ENCODE peak calls at places on chromosomes 7 and 10, in ten cellular contexts. W is fibroblast of pulmonary artery; H is dorsolateral prefrontal cortex; O is adrenal gland; S is A549; E is neural crest cell; X is GM10248; C is RWPE1; I is suprapubic skin; V is activated CD8-positive, alpha-beta T cell treated with anti-CD3 and anti-CD28 coated beads for 36 hours. U is an unnamed sample.

GRCh38 chr10:96719850-96720421 is 378 bp downstream of the PIK3AP1 start:
- DNase-seq in W (no peak), I (peak), H (no peak), X (peak), C (no peak), E (peak), O (peak), V (peak), S (peak), U (peak)

GRCh38 chr10:74922921-74923320 is 96.5 kb downstream of the KAT6B start:
- DNase-seq in V (no peak), C (peak), E (no peak), S (no peak), H (no peak), O (no peak), W (no peak), X (no peak), I (no peak), U (no peak)

GRCh38 chr7:114086906-114087651 is 168.3 kb upstream of the PPP1R3A start:
- DNase-seq in V (no peak), I (peak), H (no peak), C (no peak), E (peak), O (peak), W (peak), S (peak), X (peak), U (no peak)

GRCh38 chr10:3945026-3945425 is 160.0 kb upstream of the KLF6 start:
- DNase-seq in S (no peak), V (no peak), H (no peak), W (no peak), X (no peak), E (no peak), I (no peak), C (no peak), O (no peak), U (no peak)

GRCh38 chr7:29623976-29624375 is 60.3 kb downstream of the PRR15 start:
- DNase-seq in W (no peak), X (no peak), E (no peak), C (peak), H (no peak), V (no peak), I (no peak), S (no peak), O (no peak), U (no peak)

GRCh38 chr7:67462781-67463191 is 466.2 kb downstream of the TYW1 start:
- DNase-seq in S (no peak), V (no peak), H (peak), E (peak), C (no peak), W (no peak), O (peak), I (no peak), X (no peak), U (no peak)

GRCh38 chr7:17787257-17787656 is 153.0 kb downstream of the SNX13 start:
- DNase-seq in V (no peak), C (peak), X (no peak), S (no peak), O (no peak), H (no peak), E (no peak), W (no peak), I (no peak), U (no peak)

GRCh38 chr10:62083868-62084267 is 182.4 kb downstream of the ARID5B start:
- DNase-seq in S (no peak), W (peak), X (no peak), I (no peak), O (peak), C (peak), H (no peak), E (no peak), V (no peak), U (no peak)

GRCh38 chr7:105388373-105389089 is at the start of gene SRPK2:
- DNase-seq in C (peak), O (peak), W (peak), I (peak), H (peak), S (peak), E (peak), V (peak), X (peak), U (no peak)

GRCh38 chr7:2100278-2101205 is 132.2 kb downstream of the MAD1L1 start:
- DNase-seq in S (no peak), C (no peak), E (no peak), W (no peak), O (peak), V (peak), H (peak), I (no peak), X (peak), U (no peak)

GRCh38 chr10:75211007-75211735 is 575 bp downstream of the VDAC2 start:
- DNase-seq in O (peak), I (no peak), V (peak), W (peak), E (no peak), X (no peak), H (no peak), S (no peak), C (peak), U (no peak)

GRCh38 chr10:44636625-44637024 is 251.7 kb upstream of the CXCL12 start:
- DNase-seq in I (no peak), E (no peak), O (no peak), H (no peak), X (no peak), V (no peak), C (no peak), S (no peak), W (no peak), U (no peak)

GRCh38 chr10:102673961-102674511 is 29.8 kb downstream of the TRIM8 start:
- DNase-seq in H (peak), W (peak), E (peak), V (peak), X (peak), S (no peak), O (peak), I (no peak), C (peak), U (peak)

GRCh38 chr7:104264281-104264680 is 56.5 kb upstream of the ORC5 start:
- DNase-seq in E (no peak), S (no peak), O (no peak), C (peak), I (no peak), X (no peak), W (peak), H (no peak), V (no peak), U (no peak)

GRCh38 chr7:82810558-82811259 is 352.0 kb downstream of the PCLO start:
- DNase-seq in E (peak), W (peak), S (peak), H (peak), I (no peak), X (peak), O (no peak), V (peak), C (peak), U (no peak)

GRCh38 chr7:135169141-135169935 is 1.2 kb downstream of the CYREN start:
- DNase-seq in O (no peak), C (peak), V (peak), E (no peak), I (no peak), W (peak), S (peak), H (no peak), X (peak), U (no peak)

GRCh38 chr7:2967238-2967637 is 76.4 kb downstream of the CARD11 start:
- DNase-seq in X (no peak), C (no peak), V (no peak), E (no peak), W (no peak), I (peak), S (no peak), H (no peak), O (peak), U (no peak)

GRCh38 chr7:22858640-22859561 is 36.3 kb upstream of the TOMM7 start:
- DNase-seq in E (no peak), O (peak), I (no peak), W (peak), V (peak), X (no peak), H (no peak), C (peak), S (peak), U (no peak)

GRCh38 chr7:39527296-39527695 is 38.9 kb upstream of the YAE1 start:
- DNase-seq in S (no peak), I (no peak), O (no peak), X (no peak), H (no peak), E (no peak), W (peak), C (no peak), V (no peak), U (no peak)

GRCh38 chr10:102435529-102436233 is 3.3 kb upstream of the CUEDC2 start:
- DNase-seq in I (no peak), W (peak), X (peak), S (no peak), O (no peak), E (no peak), H (no peak), C (no peak), V (peak), U (no peak)

GRCh38 chr7:28718523-28718922 is 239.6 kb downstream of the TRIL start:
- DNase-seq in O (no peak), V (no peak), X (no peak), W (no peak), E (no peak), I (no peak), H (no peak), C (no peak), S (no peak), U (no peak)

GRCh38 chr10:3446233-3446632 is 273.7 kb upstream of the PITRM1 start:
- DNase-seq in E (no peak), W (no peak), H (no peak), O (no peak), X (no peak), V (no peak), S (no peak), C (no peak), I (no peak), U (no peak)

GRCh38 chr7:7438851-7439250 is 96.8 kb downstream of the COL28A1 start:
- DNase-seq in E (no peak), O (no peak), H (no peak), C (peak), S (peak), W (peak), X (no peak), I (no peak), V (no peak), U (no peak)

GRCh38 chr10:33103980-33104379 is 145.9 kb upstream of the ITGB1 start:
- DNase-seq in V (no peak), X (no peak), I (no peak), W (no peak), C (no peak), O (no peak), E (no peak), S (no peak), H (no peak), U (no peak)

GRCh38 chr7:104960741-104961479 is 53.1 kb upstream of the KMT2E start:
- DNase-seq in C (no peak), S (no peak), H (no peak), E (no peak), O (peak), V (no peak), X (peak), W (peak), I (no peak), U (peak)

GRCh38 chr10:124106241-124106905 is 13.0 kb upstream of the CHST15 start:
- DNase-seq in E (no peak), S (peak), O (peak), W (peak), V (no peak), I (no peak), C (peak), H (no peak), X (peak), U (peak)

GRCh38 chr10:75197906-75198305 is 12.7 kb upstream of the VDAC2 start:
- DNase-seq in I (peak), V (no peak), O (peak), X (no peak), H (no peak), W (no peak), C (no peak), E (no peak), S (no peak), U (no peak)

GRCh38 chr7:27143022-27143949 is at the start of gene HOXA5:
- DNase-seq in I (peak), O (peak), S (peak), W (peak), X (no peak), V (no peak), C (peak), E (peak), H (no peak), U (peak)

GRCh38 chr10:20582041-20582440 is 315.1 kb downstream of the NEBL start:
- DNase-seq in X (no peak), E (no peak), S (no peak), H (no peak), I (no peak), C (no peak), V (no peak), W (no peak), O (no peak), U (no peak)

GRCh38 chr7:27997188-27997707 is 183.3 kb downstream of the JAZF1 start:
- DNase-seq in H (no peak), C (no peak), E (no peak), X (no peak), I (no peak), S (no peak), V (no peak), O (no peak), W (no peak), U (no peak)

GRCh38 chr7:135510603-135511183 is 791 bp upstream of the CNOT4 start:
- DNase-seq in C (peak), O (no peak), X (no peak), S (peak), V (peak), I (no peak), W (peak), E (peak), H (no peak), U (no peak)

GRCh38 chr10:116466715-116467422 is 39.2 kb downstream of the PNLIPRP3 start:
- DNase-seq in V (no peak), W (no peak), O (no peak), S (no peak), X (no peak), C (no peak), H (no peak), I (no peak), E (no peak), U (no peak)

GRCh38 chr10:116469437-116469836 is 41.8 kb downstream of the PNLIPRP3 start:
- DNase-seq in W (no peak), I (no peak), O (no peak), V (no peak), E (no peak), C (no peak), S (no peak), H (no peak), X (no peak), U (no peak)

GRCh38 chr10:116472874-116473273 is 45.2 kb downstream of the PNLIPRP3 start:
- DNase-seq in V (no peak), S (no peak), I (no peak), H (no peak), C (no peak), E (no peak), O (no peak), W (no peak), X (no peak), U (no peak)

GRCh38 chr10:116470071-116470470 is 42.4 kb downstream of the PNLIPRP3 start:
- DNase-seq in I (no peak), C (no peak), X (no peak), S (no peak), W (no peak), H (no peak), O (no peak), E (no peak), V (no peak), U (no peak)

GRCh38 chr10:116470768-116471415 is 43.2 kb downstream of the PNLIPRP3 start:
- DNase-seq in W (no peak), S (peak), C (peak), X (no peak), H (no peak), O (no peak), V (no peak), I (no peak), E (no peak), U (no peak)
- TF ChIP-seq CTCF in W (no peak), S (peak), C (no peak), X (no peak), H (no peak), O (no peak), V (no peak), I (no peak), E (peak), U (peak)

GRCh38 chr7:129882531-129882930 is 70.2 kb downstream of the UBE2H start:
- DNase-seq in E (no peak), O (no peak), S (no peak), C (no peak), W (no peak), H (no peak), V (no peak), X (no peak), I (no peak), U (no peak)
- TF ChIP-seq CTCF in E (no peak), O (no peak), S (no peak), C (no peak), W (no peak), H (no peak), V (no peak), X (no peak), I (no peak), U (no peak)

GRCh38 chr7:42745357-42746022 is 166.4 kb downstream of the C7orf25 start:
- DNase-seq in S (peak), O (no peak), V (peak), H (no peak), I (no peak), C (no peak), W (peak), E (peak), X (no peak), U (no peak)
- TF ChIP-seq CTCF in S (peak), O (no peak), V (peak), H (no peak), I (no peak), C (peak), W (peak), E (peak), X (peak), U (peak)

DNA sequence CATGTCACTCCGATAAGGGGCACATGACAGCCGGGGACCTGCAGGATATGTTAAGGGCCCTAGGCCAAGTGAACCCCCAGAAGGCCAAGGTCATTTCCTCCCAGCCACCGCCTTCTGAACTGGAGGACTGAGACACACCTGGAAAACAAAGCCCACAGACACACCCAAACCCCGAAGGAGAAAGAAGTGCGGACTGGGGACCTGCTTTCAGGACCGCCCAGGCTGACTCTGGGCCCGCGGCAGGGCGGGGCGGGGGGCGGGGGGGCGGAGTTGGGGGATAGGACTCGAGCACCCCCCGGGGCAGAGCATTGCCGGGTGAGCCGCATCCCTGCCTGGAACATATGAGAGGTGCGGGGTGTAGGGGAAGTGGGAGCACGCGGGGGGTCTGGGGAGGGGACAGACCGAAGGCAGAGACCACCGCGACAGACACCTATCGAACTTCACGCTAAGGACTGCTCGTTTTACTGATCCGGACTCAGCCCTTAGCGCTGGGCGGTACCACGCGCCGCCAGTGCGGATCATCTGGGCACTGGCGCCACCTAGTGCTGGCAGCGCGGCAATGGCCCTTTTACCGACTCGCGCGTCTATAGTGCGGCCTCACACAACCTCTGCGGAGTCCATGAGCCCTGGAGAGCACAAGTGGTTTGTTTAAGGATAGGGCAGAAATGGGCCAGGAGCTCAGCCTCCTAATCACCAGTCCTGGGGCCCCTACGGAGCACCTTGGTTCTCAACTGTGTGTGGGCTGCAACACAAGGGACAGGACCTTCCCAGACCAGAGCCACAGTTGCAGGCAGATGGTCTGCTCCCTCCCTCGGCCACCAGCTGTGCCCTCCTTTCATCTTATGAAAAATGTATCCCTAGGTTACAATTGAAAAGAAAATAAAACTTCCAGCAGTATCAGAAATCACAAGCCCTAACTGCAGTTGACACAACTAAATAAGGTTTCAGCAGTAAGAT is 157.6 kb downstream of the HERPUD2 start:
- DNase-seq in V (peak), X (peak), O (peak), C (peak), W (peak), E (peak), I (peak), H (peak), S (peak), U (peak)
- TF ChIP-seq CTCF in V (peak), X (peak), O (peak), C (peak), W (peak), E (peak), I (peak), H (peak), S (peak), U (peak)

GRCh38 chr7:91288208-91288824 is 24.1 kb downstream of the FZD1 start:
- DNase-seq in V (peak), H (no peak), S (no peak), W (peak), I (no peak), X (peak), C (no peak), E (peak), O (peak), U (no peak)
- TF ChIP-seq CTCF in V (no peak), H (peak), S (peak), W (peak), I (no peak), X (peak), C (no peak), E (peak), O (peak), U (peak)

GRCh38 chr10:100009793-100010676 is at the start of gene DNMBP:
- DNase-seq in I (peak), C (peak), X (peak), V (peak), W (peak), H (peak), S (peak), O (peak), E (peak), U (peak)

GRCh38 chr10:100008142-100008522 is 1.6 kb downstream of the DNMBP start:
- DNase-seq in X (no peak), W (peak), S (no peak), E (no peak), V (no peak), H (no peak), I (no peak), O (peak), C (no peak), U (no peak)

GRCh38 chr10:100008708-100009282 is 952 bp downstream of the DNMBP start:
- DNase-seq in I (no peak), E (no peak), C (peak), O (no peak), V (no peak), H (no peak), W (no peak), S (no peak), X (no peak), U (no peak)

GRCh38 chr10:100007239-100008141 is 2.3 kb downstream of the DNMBP start:
- DNase-seq in E (no peak), I (no peak), X (no peak), H (no peak), W (no peak), O (no peak), S (no peak), C (no peak), V (no peak), U (no peak)

GRCh38 chr10:100009283-100009792 is 409 bp downstream of the DNMBP start:
- DNase-seq in H (peak), O (peak), I (no peak), V (peak), X (no peak), E (peak), C (peak), S (peak), W (peak), U (no peak)
- TF ChIP-seq CTCF in H (no peak), O (peak), I (no peak), V (peak), X (peak), E (no peak), C (no peak), S (no peak), W (peak), U (peak)